ENCODE peak calls at places on chromosomes 6 and 20, in eight cellular contexts. L is astrocyte, T is upper lobe of right lung, H is heart right ventricle, D is transverse colon, E is GM23248, Q is tibial artery, O is Peyer's patch. X is an unnamed sample.

GRCh38 chr20:17870063-17870740 is 98.4 kb downstream of the SNX5 start:
- DNase-seq in L (no peak), T (peak; percentile 72), H (peak; percentile 41), D (no peak), E (peak; percentile 71), Q (no peak), O (no peak), X (no peak)

GRCh38 chr6:126633362-126633761 is 293.4 kb downstream of the CENPW start:
- DNase-seq in L (no peak), T (no peak), H (no peak), D (no peak), E (no peak), Q (no peak), O (no peak), X (no peak)

GRCh38 chr6:158408552-158409130 is 96.4 kb downstream of the TULP4 start:
- DNase-seq in L (peak; percentile 96), T (no peak), H (peak; percentile 61), D (no peak), E (peak; percentile 77), Q (no peak), O (no peak), X (no peak)

GRCh38 chr20:40706977-40707582 is 18.0 kb upstream of the MAFB start:
- DNase-seq in L (no peak), T (no peak), H (no peak), D (no peak), E (peak; percentile 20), Q (no peak), O (no peak), X (no peak)

GRCh38 chr6:43287717-43288679 is 10.1 kb upstream of the SLC22A7 start:
- DNase-seq in L (no peak), T (no peak), H (no peak), D (peak; percentile 36), E (no peak), Q (no peak), O (peak; percentile 61), X (no peak)

GRCh38 chr20:57990396-57990987 is 238.0 kb downstream of the ANKRD60 start:
- DNase-seq in L (peak; percentile 85), T (no peak), H (no peak), D (no peak), E (peak; percentile 95), Q (no peak), O (no peak), X (no peak)

GRCh38 chr6:41561386-41561785 is 15.2 kb downstream of the FOXP4 start:
- DNase-seq in L (no peak), T (no peak), H (no peak), D (no peak), E (no peak), Q (no peak), O (peak; percentile 26), X (no peak)

GRCh38 chr20:29409833-29410804 is 1847.3 kb upstream of the DEFB115 start:
- DNase-seq in L (no peak), T (no peak), H (no peak), D (no peak), E (no peak), Q (no peak), O (peak; percentile 60), X (no peak)

GRCh38 chr20:63009044-63009961 is 2.5 kb upstream of the BHLHE23 start:
- DNase-seq in L (no peak), T (peak; percentile 88), H (peak; percentile 82), D (peak; percentile 84), E (peak; percentile 80), Q (peak; percentile 80), O (peak; percentile 83), X (peak; percentile 79)

GRCh38 chr20:48668451-48668946 is 159.3 kb downstream of the PREX1 start:
- DNase-seq in L (no peak), T (no peak), H (no peak), D (no peak), E (no peak), Q (no peak), O (no peak), X (no peak)

GRCh38 chr6:43976706-43977403 is 150.4 kb downstream of the MRPL14 start:
- DNase-seq in L (no peak), T (no peak), H (no peak), D (no peak), E (no peak), Q (no peak), O (no peak), X (no peak)

GRCh38 chr20:13105864-13106457 is 97.2 kb downstream of the SPTLC3 start:
- DNase-seq in L (peak; percentile 6), T (no peak), H (no peak), D (no peak), E (peak; percentile 64), Q (no peak), O (no peak), X (no peak)

GRCh38 chr6:41551086-41551702 is 5.0 kb downstream of the FOXP4 start:
- DNase-seq in L (no peak), T (no peak), H (no peak), D (no peak), E (no peak), Q (no peak), O (no peak), X (no peak)

GRCh38 chr20:62358171-62358719 is 8.9 kb downstream of the LAMA5 start:
- DNase-seq in L (no peak), T (no peak), H (peak; percentile 52), D (no peak), E (no peak), Q (peak; percentile 93), O (no peak), X (no peak)

GRCh38 chr6:29816030-29816429 is 11.6 kb upstream of the HLA-G start:
- DNase-seq in L (no peak), T (no peak), H (no peak), D (no peak), E (no peak), Q (no peak), O (no peak), X (no peak)

GRCh38 chr6:7052441-7052936 is 55.3 kb upstream of the RREB1 start:
- DNase-seq in L (peak; percentile 79), T (peak; percentile 83), H (peak; percentile 63), D (peak; percentile 42), E (peak; percentile 79), Q (no peak), O (peak; percentile 63), X (no peak)

GRCh38 chr20:45098096-45098773 is 2.7 kb downstream of the KCNS1 start:
- DNase-seq in L (peak; percentile 10), T (no peak), H (peak; percentile 26), D (no peak), E (peak; percentile 63), Q (no peak), O (no peak), X (peak; percentile 23)
- H3K27me3 ChIP-seq in L (peaks cover 29% of the 10 kb centered on the region), T (peaks cover 45% of the 10 kb centered on the region), H (peaks cover 69% of the 10 kb centered on the region), D (peaks cover 53% of the 10 kb centered on the region), E (peaks cover 3% of the 10 kb centered on the region), Q (peaks cover 56% of the 10 kb centered on the region), O (peaks cover 24% of the 10 kb centered on the region), X (peaks cover 16% of the 10 kb centered on the region)

GRCh38 chr6:139327038-139327437 is 35.2 kb upstream of the TXLNB start:
- DNase-seq in L (no peak), T (no peak), H (no peak), D (no peak), E (no peak), Q (no peak), O (no peak), X (no peak)

GRCh38 chr6:139325686-139326085 is 33.9 kb upstream of the TXLNB start:
- DNase-seq in L (no peak), T (no peak), H (no peak), D (no peak), E (no peak), Q (no peak), O (no peak), X (no peak)

GRCh38 chr6:139325003-139325600 is 33.3 kb upstream of the TXLNB start:
- DNase-seq in L (no peak), T (no peak), H (no peak), D (no peak), E (no peak), Q (no peak), O (no peak), X (no peak)

GRCh38 chr6:139329224-139329623 is 37.4 kb upstream of the TXLNB start:
- DNase-seq in L (no peak), T (no peak), H (no peak), D (no peak), E (no peak), Q (no peak), O (no peak), X (no peak)

DNA sequence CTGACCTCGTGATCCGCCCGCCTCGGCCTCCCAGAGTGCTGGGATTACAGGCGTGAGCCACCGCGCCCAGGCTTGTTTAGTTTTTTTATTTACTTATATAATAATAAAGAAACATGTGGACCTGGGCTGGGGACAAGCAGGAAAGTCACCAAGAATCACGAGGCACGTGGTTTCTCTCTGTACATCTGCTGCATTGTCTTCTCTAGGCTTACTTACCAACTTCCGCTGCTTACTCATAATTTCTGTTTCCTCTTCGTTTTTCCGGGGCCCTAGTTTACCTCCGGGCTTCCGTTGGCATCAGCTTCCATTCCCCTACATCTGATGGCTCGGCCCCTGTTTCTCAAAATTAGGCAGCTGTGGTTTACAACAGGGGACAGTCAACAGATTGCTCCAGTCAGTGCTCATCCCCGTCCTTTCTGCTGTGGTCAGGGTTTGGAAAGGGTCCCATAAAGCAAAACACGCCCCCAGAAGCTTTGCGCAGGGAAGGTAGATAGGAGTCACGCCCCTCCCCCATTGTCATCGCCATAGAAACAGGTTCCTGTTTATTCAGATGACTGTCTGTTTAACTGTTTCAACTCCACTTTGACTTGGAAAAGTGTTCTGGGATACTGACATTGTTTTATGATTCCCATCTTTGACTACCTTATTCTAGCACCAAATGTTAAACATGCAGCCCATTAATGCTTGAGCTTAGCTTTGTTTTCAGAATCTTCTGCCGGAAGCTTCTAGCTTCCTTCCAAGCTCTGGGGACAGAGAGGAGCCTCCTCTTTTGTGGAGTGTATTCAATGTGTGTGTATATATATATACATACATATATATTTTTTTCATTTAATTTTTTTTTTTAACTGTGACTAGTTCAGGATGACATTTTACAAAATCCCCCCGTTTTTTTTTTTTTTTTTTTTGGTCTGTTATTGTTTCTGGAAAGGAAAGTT is 32.0 kb upstream of the TXLNB start:
- DNase-seq in L (peak; percentile 73), T (peak; percentile 67), H (peak; percentile 38), D (peak; percentile 81), E (peak; percentile 69), Q (peak; percentile 72), O (peak; percentile 53), X (peak; percentile 62)
- H3K4me1 ChIP-seq in L (no peaks in the 10 kb centered on the region), T (peaks cover 10% of the 10 kb centered on the region), H (peaks cover 23% of the 10 kb centered on the region), D (no peaks in the 10 kb centered on the region), E (no peaks in the 10 kb centered on the region), Q (no peaks in the 10 kb centered on the region), O (no peaks in the 10 kb centered on the region), X (peaks cover 18% of the 10 kb centered on the region)

DNA sequence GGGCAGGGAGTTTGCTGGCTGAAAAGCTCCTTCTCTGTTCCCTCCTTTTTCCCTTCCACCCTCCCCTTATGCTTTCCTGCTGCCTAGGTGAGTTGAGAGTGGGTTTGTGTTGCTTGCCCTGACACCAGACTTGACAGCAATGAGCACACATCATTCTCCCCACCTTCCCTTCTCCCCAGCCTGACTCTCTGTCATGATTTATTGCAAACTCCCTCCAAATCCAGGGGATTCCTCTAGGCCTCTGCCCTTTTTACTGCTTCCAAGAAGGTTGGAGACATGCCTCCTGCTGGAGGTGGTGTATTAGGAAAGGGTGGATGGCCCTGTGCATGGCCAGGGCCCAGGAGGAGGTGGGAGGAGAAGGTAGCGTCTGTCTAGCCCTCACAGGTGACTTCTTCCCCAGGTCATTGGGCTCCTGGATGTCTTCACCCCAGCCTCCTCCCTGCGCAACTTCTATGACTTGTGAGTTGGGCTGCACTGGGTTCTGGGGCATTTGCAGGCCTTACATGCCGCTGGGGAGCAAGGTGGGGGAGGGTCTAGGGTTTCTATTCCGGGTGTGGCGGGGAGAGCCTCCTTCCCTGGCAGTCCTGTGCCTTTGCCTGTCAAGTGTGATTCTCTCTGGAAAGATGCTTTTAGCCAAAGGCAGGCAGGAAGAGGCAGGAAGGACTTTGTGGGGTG is 2.0 kb downstream of the MAPK13 start:
- DNase-seq in L (no peak), T (no peak), H (no peak), D (no peak), E (no peak), Q (no peak), O (no peak), X (no peak)
- H3K27ac ChIP-seq in L (no peak overlapping the region), T (peak overlapping the region; percentile 86), H (no peak overlapping the region), D (peak overlapping the region; percentile 87), E (no peak overlapping the region), Q (no peak overlapping the region), O (peak overlapping the region; percentile 82), X (no peak overlapping the region)

GRCh38 chr6:111357680-111358079 is 125.3 kb downstream of the REV3L start:
- DNase-seq in L (peak; percentile 47), T (no peak), H (no peak), D (no peak), E (no peak), Q (no peak), O (no peak), X (no peak)
- H3K27me3 ChIP-seq in L (no peaks in the 10 kb centered on the region), T (no peaks in the 10 kb centered on the region), H (no peaks in the 10 kb centered on the region), D (no peaks in the 10 kb centered on the region), E (no peaks in the 10 kb centered on the region), Q (no peaks in the 10 kb centered on the region), O (no peaks in the 10 kb centered on the region), X (no peaks in the 10 kb centered on the region)